ENCODE peak calls at places on chromosome 22, in six cellular contexts. Q is Kasumi-1; W is EH; V is stimulated activated CD8-positive, alpha-beta memory T cell treated with anti-CD3 and anti-CD28 coated beads, Interleukin-7, amount 100 ng/mL, for 1 hour; C is heart left ventricle; I is HuH-7. F is an unnamed sample.

GRCh38 chr22:22942511-22943329 is 55.1 kb downstream of the IGLL5 start:
- DNase-seq in W (peak), V (peak), I (peak), Q (peak), C (peak), F (peak)

GRCh38 chr22:36546092-36546804 is 17.3 kb upstream of the EIF3D start:
- DNase-seq in V (no peak), I (peak), C (peak), Q (peak), W (peak), F (peak)

GRCh38 chr22:38238519-38239051 is 34.2 kb downstream of the TMEM184B start:
- DNase-seq in C (no peak), W (no peak), I (no peak), Q (no peak), V (no peak), F (no peak)

GRCh38 chr22:37240941-37241320 is 3.1 kb downstream of the RAC2 start:
- DNase-seq in V (no peak), Q (no peak), W (no peak), C (no peak), I (no peak), F (no peak)

GRCh38 chr22:40385041-40385782 is 14.8 kb downstream of the SGSM3 start:
- DNase-seq in I (no peak), C (no peak), Q (peak), W (no peak), V (no peak), F (no peak)

GRCh38 chr22:36860821-36861659 is at the start of gene NCF4:
- DNase-seq in I (no peak), C (peak), Q (peak), V (no peak), W (no peak), F (no peak)

GRCh38 chr22:27748355-27749168 is 53.0 kb downstream of the MN1 start:
- DNase-seq in I (no peak), C (no peak), Q (no peak), W (peak), V (no peak), F (no peak)

GRCh38 chr22:37304595-37305343 is 22.5 kb downstream of the CYTH4 start:
- DNase-seq in C (no peak), W (peak), V (no peak), Q (no peak), I (no peak), F (peak)

GRCh38 chr22:27801616-27802388 is at the start of gene MN1:
- DNase-seq in Q (peak), C (peak), I (peak), W (peak), V (no peak), F (no peak)

GRCh38 chr22:46588279-46589140 is 31.7 kb upstream of the GRAMD4 start:
- DNase-seq in V (no peak), C (peak), Q (no peak), I (no peak), W (no peak), F (no peak)

GRCh38 chr22:48592931-48593330 is 1234.7 kb downstream of the BRD1 start:
- DNase-seq in Q (no peak), C (no peak), V (no peak), I (no peak), W (no peak), F (no peak)

GRCh38 chr22:23305321-23305910 is 125.1 kb downstream of the BCR start:
- DNase-seq in C (peak), W (peak), I (no peak), Q (no peak), V (no peak), F (peak)

GRCh38 chr22:19576460-19577421 is 52.5 kb upstream of the CLDN5 start:
- DNase-seq in C (peak), V (peak), Q (peak), W (peak), I (no peak), F (peak)

GRCh38 chr22:41781508-41781906 is 19.0 kb upstream of the CCDC134 start:
- DNase-seq in C (no peak), I (no peak), V (no peak), Q (no peak), W (no peak), F (no peak)

GRCh38 chr22:47221840-47222615 is 459.6 kb downstream of the TBC1D22A start:
- DNase-seq in Q (no peak), W (no peak), I (no peak), V (no peak), C (no peak), F (no peak)